ENCODE peak calls at places on chromosome 16, in eight cellular contexts. V is naive thymus-derived CD8-positive, alpha-beta T cell; F is Right ventricle myocardium inferior; B is esophagus mucosa; U is naive thymus-derived CD4-positive, alpha-beta T cell; Y is Panc1; X is activated T-cell treated with anti-CD3 and anti-CD28 coated beads, Interleukin-2, amount 50 U/mL, for 72 hours; P is activated CD8-positive, alpha-beta memory T cell treated with anti-CD3 and anti-CD28 coated beads, Interleukin-2, amount 10 ng/mL, durations not matched to agents 7 days and 5 days. R is an unnamed sample.

GRCh38 chr16:68718596-68718995 is 18.5 kb upstream of the CDH1 start:
- ATAC-seq in V (no peak), F (no peak), B (no peak), U (no peak), Y (no peak), X (no peak), P (no peak), R (no peak)

GRCh38 chr16:86877108-86877507 is 298.8 kb downstream of the FOXL1 start:
- ATAC-seq in V (no peak), F (no peak), B (no peak), U (no peak), Y (no peak), X (no peak), P (no peak), R (no peak)

GRCh38 chr16:55965099-55965498 is 89.9 kb upstream of the CES5A start:
- ATAC-seq in V (no peak), F (no peak), B (no peak), U (no peak), Y (no peak), X (no peak), P (no peak), R (no peak)

GRCh38 chr16:27238591-27238990 is 30.0 kb downstream of the NSMCE1 start:
- ATAC-seq in V (no peak), F (no peak), B (no peak), U (no peak), Y (no peak), X (no peak), P (no peak), R (no peak)

GRCh38 chr16:87487361-87487924 is 5.4 kb downstream of the ZCCHC14 start:
- ATAC-seq in V (no peak), F (no peak), B (peak), U (peak), Y (peak), X (no peak), P (no peak), R (no peak)

GRCh38 chr16:57585051-57585687 is 42.7 kb downstream of the ADGRG5 start:
- ATAC-seq in V (no peak), F (no peak), B (no peak), U (no peak), Y (no peak), X (peak), P (peak), R (no peak)

GRCh38 chr16:17296412-17296811 is 174.3 kb downstream of the XYLT1 start:
- ATAC-seq in V (no peak), F (peak), B (no peak), U (no peak), Y (no peak), X (no peak), P (no peak), R (no peak)

GRCh38 chr16:62751218-62751617 is 715.0 kb upstream of the CDH8 start:
- ATAC-seq in V (no peak), F (no peak), B (no peak), U (no peak), Y (no peak), X (no peak), P (no peak), R (no peak)

GRCh38 chr16:29804455-29805231 is 1.7 kb upstream of the MAZ start:
- ATAC-seq in V (peak), F (peak), B (no peak), U (no peak), Y (peak), X (no peak), P (no peak), R (no peak)

GRCh38 chr16:84193480-84193879 is 2.5 kb downstream of the ADAD2 start:
- ATAC-seq in V (peak), F (no peak), B (no peak), U (peak), Y (no peak), X (peak), P (no peak), R (no peak)

GRCh38 chr16:68368602-68368944 is 57.8 kb downstream of the PRMT7 start:
- ATAC-seq in V (peak), F (no peak), B (no peak), U (peak), Y (no peak), X (peak), P (no peak), R (peak)

GRCh38 chr16:11992594-11993524 is 16.3 kb downstream of the SNX29 start:
- ATAC-seq in V (no peak), F (no peak), B (no peak), U (no peak), Y (no peak), X (no peak), P (no peak), R (no peak)

GRCh38 chr16:1259760-1260068 is 3.8 kb downstream of the TPSD1 start:
- ATAC-seq in V (no peak), F (no peak), B (no peak), U (no peak), Y (no peak), X (no peak), P (no peak), R (no peak)

GRCh38 chr16:74627506-74628220 is 20.7 kb upstream of the GLG1 start:
- ATAC-seq in V (no peak), F (peak), B (no peak), U (no peak), Y (no peak), X (no peak), P (no peak), R (peak)

GRCh38 chr16:86653289-86654006 is 75.1 kb downstream of the FOXL1 start:
- ATAC-seq in V (no peak), F (peak), B (no peak), U (no peak), Y (no peak), X (no peak), P (no peak), R (no peak)

GRCh38 chr16:67943619-67944503 is at the start of gene LCAT:
- ATAC-seq in V (no peak), F (peak), B (no peak), U (no peak), Y (peak), X (no peak), P (no peak), R (no peak)

GRCh38 chr16:81539009-81539820 is 94.6 kb downstream of the CMIP start:
- ATAC-seq in V (no peak), F (no peak), B (no peak), U (no peak), Y (no peak), X (no peak), P (no peak), R (no peak)

GRCh38 chr16:52963471-52963870 is 89.2 kb downstream of the CHD9NB start:
- ATAC-seq in V (no peak), F (no peak), B (no peak), U (no peak), Y (no peak), X (no peak), P (no peak), R (no peak)

GRCh38 chr16:11094838-11095565 is 150.6 kb downstream of the CLEC16A start:
- ATAC-seq in V (peak), F (no peak), B (no peak), U (peak), Y (no peak), X (peak), P (peak), R (peak)

GRCh38 chr16:4215106-4215505 is 26.8 kb downstream of the SRL start:
- ATAC-seq in V (no peak), F (no peak), B (no peak), U (no peak), Y (no peak), X (no peak), P (no peak), R (no peak)

GRCh38 chr16:55478827-55479559 is at the start of gene MMP2:
- ATAC-seq in V (no peak), F (peak), B (no peak), U (no peak), Y (peak), X (no peak), P (no peak), R (no peak)

GRCh38 chr16:49754495-49755290 is 101.2 kb downstream of the ZNF423 start:
- ATAC-seq in V (no peak), F (peak), B (peak), U (peak), Y (no peak), X (no peak), P (no peak), R (peak)

GRCh38 chr16:392450-393027 is 4.5 kb upstream of the NME4 start:
- ATAC-seq in V (no peak), F (no peak), B (no peak), U (peak), Y (no peak), X (peak), P (no peak), R (no peak)

GRCh38 chr16:31093132-31093703 is 1.4 kb downstream of the VKORC1 start:
- ATAC-seq in V (no peak), F (no peak), B (no peak), U (no peak), Y (no peak), X (no peak), P (no peak), R (no peak)

GRCh38 chr16:4414187-4414909 is 2.0 kb downstream of the CORO7 start:
- ATAC-seq in V (peak), F (no peak), B (no peak), U (peak), Y (no peak), X (peak), P (peak), R (peak)

GRCh38 chr16:12362482-12363458 is 386.2 kb downstream of the SNX29 start:
- ATAC-seq in V (no peak), F (peak), B (no peak), U (no peak), Y (no peak), X (no peak), P (no peak), R (no peak)

GRCh38 chr16:25030420-25031131 is 15.4 kb upstream of the ARHGAP17 start:
- ATAC-seq in V (no peak), F (no peak), B (no peak), U (no peak), Y (no peak), X (no peak), P (no peak), R (peak)

GRCh38 chr16:74751658-74752057 is 23.0 kb downstream of the FA2H start:
- ATAC-seq in V (no peak), F (no peak), B (no peak), U (no peak), Y (no peak), X (no peak), P (no peak), R (no peak)

GRCh38 chr16:89982318-89982717 is 33.8 kb downstream of the DEF8 start:
- ATAC-seq in V (no peak), F (no peak), B (no peak), U (no peak), Y (no peak), X (no peak), P (no peak), R (no peak)

GRCh38 chr16:89155184-89155679 is 16.3 kb upstream of the CDH15 start:
- ATAC-seq in V (no peak), F (peak), B (peak), U (no peak), Y (peak), X (no peak), P (no peak), R (no peak)

GRCh38 chr16:81723098-81723723 is 55.9 kb upstream of the PLCG2 start:
- ATAC-seq in V (peak), F (peak), B (peak), U (peak), Y (peak), X (peak), P (peak), R (peak)

GRCh38 chr16:15647615-15648014 is 2.4 kb upstream of the NDE1 start:
- ATAC-seq in V (no peak), F (no peak), B (no peak), U (no peak), Y (no peak), X (no peak), P (no peak), R (no peak)